ENCODE peak calls at places on chromosomes 12 and 14, in four cellular contexts. V is cardiac muscle cell, P is GM23338, S is foreskin fibroblast. T is an unnamed sample.
A peak's percentile ranks its signal among the peaks of the same experiment; 100 is the strongest.

GRCh38 chr12:91778091-91778819 is 367.4 kb downstream of the BTG1 start:
- DNase-seq in V (no peak), S (peak; percentile 10), P (no peak), T (no peak)

GRCh38 chr12:6635856-6636521 is at the start of gene LPAR5:
- DNase-seq in V (no peak), P (peak; percentile 58), S (no peak), T (no peak)

GRCh38 chr12:1130164-1130563 is 139.1 kb downstream of the ERC1 start:
- DNase-seq in S (no peak), V (peak; percentile 38), P (no peak), T (peak; percentile 48)

GRCh38 chr14:51576899-51577298 is 74.8 kb upstream of the FRMD6 start:
- DNase-seq in P (no peak), V (no peak), S (peak; percentile 83), T (no peak)

GRCh38 chr12:105459760-105460325 is 129.4 kb downstream of the C12orf75 start:
- DNase-seq in V (no peak), P (no peak), S (no peak), T (no peak)

GRCh38 chr12:97854477-97854876 is 391.9 kb downstream of the RMST start:
- DNase-seq in P (no peak), V (no peak), S (no peak), T (no peak)

GRCh38 chr14:50599700-50600444 is 39.9 kb downstream of the ATL1 start:
- DNase-seq in V (peak; percentile 53), P (peak; percentile 68), S (peak; percentile 39), T (no peak)

GRCh38 chr12:39464976-39465375 is 22.1 kb upstream of the KIF21A start:
- DNase-seq in P (no peak), S (no peak), V (no peak), T (no peak)

GRCh38 chr12:121925361-121925725 is 7.0 kb downstream of the CFAP251 start:
- DNase-seq in S (peak; percentile 89), P (no peak), V (no peak), T (no peak)

GRCh38 chr12:10406725-10407124 is 2.8 kb downstream of the KLRC4 start:
- DNase-seq in V (no peak), P (no peak), S (no peak), T (no peak)

GRCh38 chr12:124352839-124353238 is 57.9 kb downstream of the RFLNA start:
- DNase-seq in V (peak; percentile 83), P (no peak), S (peak; percentile 58), T (no peak)

GRCh38 chr14:74649167-74649566 is 37.1 kb upstream of the LTBP2 start:
- DNase-seq in P (no peak), S (no peak), V (no peak), T (no peak)

GRCh38 chr14:50095895-50096294 is 20.5 kb downstream of the VCPKMT start:
- DNase-seq in P (no peak), S (no peak), V (no peak), T (no peak)

GRCh38 chr14:78104130-78104529 is 66.0 kb upstream of the NRXN3 start:
- DNase-seq in P (no peak), S (no peak), V (no peak), T (no peak)

GRCh38 chr12:13576935-13577334 is 380.4 kb downstream of the EMP1 start:
- DNase-seq in S (no peak), P (no peak), V (no peak), T (no peak)

GRCh38 chr12:52720487-52720886 is 17.2 kb upstream of the KRT77 start:
- DNase-seq in P (no peak), S (no peak), V (no peak), T (no peak)

GRCh38 chr12:113863455-113863845 is 102.7 kb downstream of the RBM19 start:
- DNase-seq in P (no peak), V (no peak), S (no peak), T (no peak)

GRCh38 chr12:124592050-124592449 is 24.6 kb upstream of the NCOR2 start:
- DNase-seq in P (no peak), V (no peak), S (peak; percentile 71), T (no peak)

GRCh38 chr14:68783408-68784297 is 9.2 kb downstream of the ZFP36L1 start:
- DNase-seq in V (no peak), P (no peak), S (no peak), T (peak; percentile 53)

GRCh38 chr14:53924754-53925153 is 31.9 kb downstream of the BMP4 start:
- DNase-seq in P (no peak), V (no peak), S (peak; percentile 86), T (no peak)

GRCh38 chr12:93425736-93426363 is 15.9 kb downstream of the UBE2N start:
- DNase-seq in S (no peak), V (no peak), P (no peak), T (no peak)

GRCh38 chr14:72186461-72187035 is 254.3 kb downstream of the RGS6 start:
- DNase-seq in S (no peak), P (no peak), V (no peak), T (no peak)

GRCh38 chr12:116441292-116441691 is 117.9 kb upstream of the MAP1LC3B2 start:
- DNase-seq in P (no peak), S (no peak), V (no peak), T (no peak)

GRCh38 chr12:92396647-92397258 is 251.1 kb upstream of the BTG1 start:
- DNase-seq in V (no peak), P (no peak), S (peak; percentile 76), T (no peak)

GRCh38 chr14:42335918-42336317 is 729.2 kb downstream of the LRFN5 start:
- DNase-seq in S (no peak), P (peak; percentile 93), V (no peak), T (no peak)

GRCh38 chr12:88266851-88267360 is 124.8 kb downstream of the TMTC3 start:
- DNase-seq in S (no peak), V (no peak), P (no peak), T (no peak)

DNA sequence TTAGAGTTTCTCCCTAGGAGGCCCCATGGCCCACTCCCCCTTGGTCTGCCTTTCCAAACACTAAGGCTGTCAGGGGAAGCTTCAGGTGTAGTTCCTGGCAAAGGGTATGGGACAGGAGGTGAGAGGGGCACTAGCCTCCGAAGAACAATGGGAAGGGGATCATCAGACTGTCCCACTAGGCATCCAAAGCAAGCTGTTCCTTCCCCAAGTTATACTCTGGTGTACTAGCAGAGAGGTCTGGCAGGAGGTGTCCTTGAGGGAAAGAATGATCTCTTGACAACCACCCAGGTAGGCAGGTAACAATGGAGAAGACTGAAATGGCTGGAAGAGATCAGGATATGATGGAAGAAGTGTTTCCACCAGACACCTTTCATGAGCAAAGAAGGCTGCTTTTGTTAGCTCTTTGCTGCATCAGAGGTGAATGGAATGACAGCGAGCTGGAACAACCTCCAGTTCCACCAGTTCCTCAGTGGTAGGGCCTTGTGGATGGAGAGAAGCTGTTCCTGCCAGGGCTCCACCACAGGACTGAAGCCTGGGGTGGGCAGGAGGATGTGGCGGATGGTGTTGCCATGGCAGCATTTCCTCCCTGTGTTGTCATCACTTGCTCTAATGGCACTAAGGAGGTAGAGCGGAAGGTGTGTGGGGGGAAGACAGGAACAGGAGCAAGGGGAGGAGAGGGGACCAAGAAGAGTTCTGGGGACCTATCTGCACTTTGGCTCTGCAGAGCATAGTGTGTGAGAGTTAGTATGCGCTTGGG is 2.3 kb upstream of the AGAP2 start:
- DNase-seq in P (no peak), S (no peak), V (no peak), T (no peak)
- H3K4me3 ChIP-seq in P (no peak overlapping the region), S (no peak overlapping the region), V (no peak overlapping the region), T (no peak overlapping the region)

GRCh38 chr12:3965096-3965495 is 91.9 kb upstream of the PARP11 start:
- DNase-seq in V (no peak), P (no peak), S (no peak), T (no peak)

GRCh38 chr12:3961573-3961972 is 88.4 kb upstream of the PARP11 start:
- DNase-seq in P (no peak), S (no peak), V (no peak), T (no peak)

GRCh38 chr12:3967556-3968160 is 94.5 kb upstream of the PARP11 start:
- DNase-seq in V (peak; percentile 67), S (no peak), P (no peak), T (peak; percentile 98)

GRCh38 chr12:3962661-3963483 is 89.7 kb upstream of the PARP11 start:
- DNase-seq in S (no peak), P (no peak), V (peak; percentile 33), T (peak; percentile 48)

DNA sequence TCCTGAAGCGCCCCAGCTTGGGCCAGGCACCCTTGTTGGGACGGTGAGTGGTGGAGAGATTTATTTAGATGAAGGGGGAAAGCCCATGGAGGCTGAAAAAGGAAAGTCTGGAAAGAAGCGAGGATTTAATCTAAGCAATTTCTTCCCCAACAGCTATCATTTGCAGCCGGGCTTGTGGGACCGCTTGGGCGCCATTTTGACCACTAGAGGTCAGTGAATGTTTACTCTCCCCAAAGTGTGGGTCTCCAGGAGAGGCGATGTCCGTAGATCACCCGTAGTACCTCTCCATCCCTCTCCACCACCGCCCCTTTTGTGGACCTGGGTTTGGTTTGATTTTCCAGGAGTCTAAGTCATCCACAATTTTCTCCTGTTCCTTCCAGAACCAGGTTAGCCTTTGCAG is 91.2 kb upstream of the PARP11 start:
- DNase-seq in P (peak; percentile 85), S (no peak), V (peak; percentile 40), T (peak; percentile 61)
- TF ChIP-seq CTCF in P (peak; percentile 84), S (no peak), V (no peak), T (peak; percentile 74)

GRCh38 chr12:27344760-27345159 is 12.1 kb downstream of the BMAL2 start:
- DNase-seq in S (no peak), P (no peak), V (no peak), T (no peak)

GRCh38 chr12:27343255-27344000 is 10.8 kb downstream of the BMAL2 start:
- DNase-seq in P (peak; percentile 28), V (no peak), S (peak; percentile 84), T (no peak)

GRCh38 chr12:27342551-27342950 is 9.9 kb downstream of the BMAL2 start:
- DNase-seq in P (no peak), S (no peak), V (no peak), T (no peak)

GRCh38 chr12:27345376-27345775 is 12.7 kb downstream of the BMAL2 start:
- DNase-seq in V (no peak), S (no peak), P (no peak), T (no peak)

DNA sequence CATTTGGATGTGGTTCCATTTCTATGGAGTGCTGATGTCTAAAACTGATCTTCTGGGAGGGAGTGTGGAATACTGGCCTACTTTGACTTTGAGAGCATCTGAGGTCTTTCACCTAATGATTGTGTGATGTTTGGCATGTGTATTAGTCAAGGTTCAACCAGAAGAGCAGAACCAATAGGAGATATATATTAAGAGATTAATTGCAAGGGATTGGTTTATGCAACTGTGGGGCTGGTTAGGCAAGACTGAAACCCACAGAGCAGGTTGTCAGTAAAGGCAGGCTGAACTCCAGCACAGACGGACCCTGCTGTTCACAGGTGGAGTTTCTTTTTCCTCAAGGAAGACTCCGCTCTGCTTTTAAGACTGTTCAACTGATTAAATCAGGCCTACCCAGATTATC is 11.6 kb downstream of the BMAL2 start:
- DNase-seq in V (no peak), P (no peak), S (no peak), T (no peak)
- H3K4me3 ChIP-seq in V (no peak overlapping the region), P (no peak overlapping the region), S (no peak overlapping the region), T (no peak overlapping the region)

DNA sequence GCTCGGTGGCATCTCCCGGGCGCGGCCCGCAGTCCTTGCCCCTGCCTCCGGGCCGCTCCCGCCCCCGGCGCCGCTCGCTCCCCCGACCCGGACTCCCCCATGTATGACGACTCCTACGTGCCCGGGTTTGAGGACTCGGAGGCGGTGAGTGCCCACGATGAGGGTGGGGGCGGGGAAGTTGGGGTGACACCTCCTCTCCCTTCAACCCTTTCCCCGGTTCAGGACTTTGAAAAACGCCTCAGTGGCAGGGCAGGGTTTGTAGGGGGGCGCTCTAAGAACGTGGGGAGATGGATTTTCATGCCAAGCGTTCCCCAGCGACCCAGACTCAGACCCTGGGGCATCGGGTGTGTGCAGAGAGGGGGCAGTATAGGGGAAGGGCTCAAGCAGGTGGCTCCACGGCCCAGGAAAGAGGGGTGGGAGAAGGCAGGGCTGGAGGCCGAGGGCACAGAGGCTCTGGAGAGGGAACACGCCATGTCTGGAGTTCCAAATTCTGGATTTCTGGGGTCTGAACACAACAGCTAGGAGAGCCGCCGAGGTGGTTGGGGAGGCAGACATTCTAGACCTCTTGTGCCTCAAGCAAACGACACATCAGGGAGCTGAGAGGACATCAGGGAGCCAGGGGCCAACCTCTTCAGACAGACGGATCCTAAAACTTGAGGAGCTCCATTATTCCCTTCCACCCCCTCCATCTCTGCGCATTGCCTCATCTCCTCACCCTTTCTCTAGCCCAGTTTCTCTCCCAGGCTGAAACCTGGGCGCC is 715 bp downstream of the CACNB3 start:
- DNase-seq in V (peak; percentile 49), S (no peak), P (peak; percentile 89), T (peak; percentile 59)
- TF ChIP-seq CTCF in V (peak; percentile 40), S (no peak), P (peak; percentile 73), T (peak; percentile 60)